ENCODE peak calls at places on chromosome 3, in seven cellular contexts. V, N, Y, K, W, U and Z are unnamed samples.

GRCh38 chr3:123270818-123271217 is 69.1 kb downstream of the SEC22A start:
- DNase-seq in V (no peak), N (no peak), Y (no peak), K (no peak), W (no peak), U (no peak), Z (no peak)

GRCh38 chr3:53944019-53944418 is 52.4 kb upstream of the SELENOK start:
- DNase-seq in V (no peak), N (no peak), Y (no peak), K (no peak), W (no peak), U (no peak), Z (no peak)

GRCh38 chr3:128572644-128573105 is 77.9 kb downstream of the RPN1 start:
- DNase-seq in V (peak; percentile 59), N (no peak), Y (no peak), K (peak; percentile 44), W (no peak), U (no peak), Z (no peak)

GRCh38 chr3:32285910-32286309 is 47.4 kb downstream of the CMTM8 start:
- DNase-seq in V (no peak), N (no peak), Y (no peak), K (no peak), W (no peak), U (no peak), Z (no peak)

GRCh38 chr3:126305427-126305826 is 51.8 kb downstream of the KLF15 start:
- DNase-seq in V (no peak), N (no peak), Y (no peak), K (no peak), W (no peak), U (no peak), Z (no peak)

GRCh38 chr3:112319516-112320276 is 13.3 kb upstream of the CD200 start:
- DNase-seq in V (no peak), N (no peak), Y (no peak), K (no peak), W (no peak), U (no peak), Z (no peak)

GRCh38 chr3:58137306-58137705 is 73.5 kb downstream of the DNASE1L3 start:
- DNase-seq in V (no peak), N (no peak), Y (no peak), K (no peak), W (no peak), U (no peak), Z (no peak)

GRCh38 chr3:23390446-23390845 is 187.3 kb downstream of the UBE2E2 start:
- DNase-seq in V (no peak), N (no peak), Y (no peak), K (no peak), W (no peak), U (no peak), Z (no peak)

GRCh38 chr3:8816106-8816505 is 46.7 kb upstream of the OXTR start:
- DNase-seq in V (no peak), N (no peak), Y (no peak), K (no peak), W (no peak), U (no peak), Z (no peak)

GRCh38 chr3:157876556-157876955 is 229.7 kb downstream of the SHOX2 start:
- DNase-seq in V (no peak), N (no peak), Y (no peak), K (no peak), W (no peak), U (no peak), Z (no peak)

GRCh38 chr3:190444036-190444435 is 5.7 kb downstream of the TMEM207 start:
- DNase-seq in V (no peak), N (no peak), Y (no peak), K (no peak), W (no peak), U (no peak), Z (no peak)

GRCh38 chr3:165156757-165157156 is 39.4 kb downstream of the SLITRK3 start:
- DNase-seq in V (no peak), N (no peak), Y (no peak), K (no peak), W (no peak), U (no peak), Z (no peak)

GRCh38 chr3:182315313-182315712 is 478.0 kb upstream of the ATP11B start:
- DNase-seq in V (no peak), N (no peak), Y (no peak), K (no peak), W (no peak), U (no peak), Z (no peak)

GRCh38 chr3:31210068-31210650 is 315.7 kb upstream of the GADL1 start:
- DNase-seq in V (peak; percentile 57), N (no peak), Y (no peak), K (peak; percentile 14), W (no peak), U (no peak), Z (no peak)

DNA sequence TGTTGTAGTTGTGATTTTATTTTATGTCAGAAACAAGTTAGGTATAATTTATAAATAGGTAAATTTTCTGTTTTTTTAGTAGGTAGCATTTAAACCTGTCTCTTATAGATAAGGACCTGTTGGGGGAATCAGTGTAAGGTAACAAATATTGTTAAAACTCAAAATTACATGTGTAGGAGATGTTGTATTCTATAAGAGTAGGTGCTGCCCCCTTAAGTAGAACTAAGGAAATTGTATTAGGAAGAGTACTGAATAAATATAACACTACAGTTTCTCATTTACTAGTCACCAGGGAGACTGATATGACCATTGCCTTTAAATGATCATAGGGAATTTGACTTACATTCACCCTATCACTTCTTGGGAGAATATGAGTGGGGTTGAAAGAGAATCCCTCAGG is 31.2 kb downstream of the SLC25A36 start:
- DNase-seq in V (no peak), N (no peak), Y (no peak), K (peak; percentile 11), W (no peak), U (peak; percentile 26), Z (no peak)
- TF ChIP-seq CTCF in V (no peak), N (peak; percentile 80), Y (peak; percentile 54), K (no peak), W (no peak), U (peak; percentile 71), Z (peak; percentile 28)

GRCh38 chr3:67460841-67461240 is 193.6 kb downstream of the SUCLG2 start:
- DNase-seq in V (no peak), N (no peak), Y (no peak), K (no peak), W (no peak), U (no peak), Z (no peak)
- TF ChIP-seq CTCF in V (no peak), N (no peak), Y (no peak), K (no peak), W (no peak), U (no peak), Z (no peak)

DNA sequence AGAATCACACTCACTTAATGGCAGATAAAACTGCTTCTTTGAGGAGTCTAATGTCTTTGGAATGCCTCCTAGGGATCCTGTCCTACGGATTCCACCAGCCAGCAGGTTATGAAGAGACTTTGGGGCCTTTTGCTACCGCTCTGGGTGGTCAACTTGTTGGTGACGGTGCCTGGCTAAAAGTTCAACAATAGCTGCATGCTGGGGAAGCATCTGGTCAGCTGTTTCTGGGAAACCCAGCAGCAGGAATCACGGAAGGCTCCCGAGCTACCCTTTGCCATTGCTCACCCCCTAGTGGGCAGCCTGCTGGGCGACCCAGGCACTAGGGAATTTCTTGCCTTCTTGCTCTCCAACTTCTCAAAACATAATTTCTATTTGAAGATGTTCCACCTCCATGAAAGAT is 263.3 kb downstream of the NEK10 start:
- DNase-seq in V (peak; percentile 50), N (no peak), Y (no peak), K (no peak), W (no peak), U (no peak), Z (peak; percentile 59)
- TF ChIP-seq CTCF in V (no peak), N (peak; percentile 32), Y (no peak), K (no peak), W (no peak), U (peak; percentile 58), Z (peak; percentile 20)

DNA sequence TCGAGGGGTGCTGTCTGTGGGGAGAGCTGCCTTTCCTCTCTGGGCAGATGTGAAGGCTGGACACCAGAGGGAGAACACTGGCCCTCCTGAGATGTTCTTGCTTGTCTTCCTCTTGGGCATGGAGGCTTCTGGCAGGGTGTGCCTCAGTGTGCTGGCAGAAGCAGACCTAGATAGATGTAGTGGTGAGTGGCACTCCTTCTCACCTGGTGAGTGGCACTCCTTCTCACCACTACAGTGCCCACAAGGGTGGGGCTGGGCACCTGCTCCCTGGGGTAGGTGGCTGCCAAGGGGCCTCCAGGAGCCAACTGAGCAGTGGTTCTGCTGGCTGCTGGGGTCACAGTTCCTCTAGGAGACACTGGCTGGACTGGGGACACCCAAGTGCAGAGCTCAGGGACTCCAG is 18.7 kb downstream of the ACVR2B start:
- DNase-seq in V (no peak), N (no peak), Y (no peak), K (no peak), W (no peak), U (no peak), Z (no peak)
- TF ChIP-seq CTCF in V (no peak), N (no peak), Y (no peak), K (no peak), W (no peak), U (no peak), Z (no peak)

DNA sequence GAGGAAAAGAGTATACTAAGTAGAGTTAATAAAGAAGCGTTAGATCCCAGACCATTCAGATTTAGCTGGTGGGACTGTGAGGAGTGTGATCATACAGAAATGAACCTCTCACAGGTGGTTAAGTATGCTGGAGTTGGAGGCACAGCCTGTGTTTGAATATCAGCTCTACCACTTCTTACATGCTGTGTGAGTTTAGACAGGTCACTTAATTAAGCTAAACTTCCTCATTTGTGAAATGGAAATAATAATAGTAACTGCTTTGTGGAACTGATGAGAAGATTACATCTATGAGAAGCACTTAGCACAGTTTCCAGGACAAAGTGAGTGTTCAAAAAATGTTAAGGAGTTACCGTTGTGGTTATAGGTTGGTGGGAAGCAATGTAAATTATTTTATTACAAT is 8.4 kb downstream of the ACP3 start:
- DNase-seq in V (no peak), N (no peak), Y (no peak), K (no peak), W (no peak), U (no peak), Z (no peak)
- TF ChIP-seq CTCF in V (no peak), N (no peak), Y (no peak), K (no peak), W (no peak), U (no peak), Z (no peak)

DNA sequence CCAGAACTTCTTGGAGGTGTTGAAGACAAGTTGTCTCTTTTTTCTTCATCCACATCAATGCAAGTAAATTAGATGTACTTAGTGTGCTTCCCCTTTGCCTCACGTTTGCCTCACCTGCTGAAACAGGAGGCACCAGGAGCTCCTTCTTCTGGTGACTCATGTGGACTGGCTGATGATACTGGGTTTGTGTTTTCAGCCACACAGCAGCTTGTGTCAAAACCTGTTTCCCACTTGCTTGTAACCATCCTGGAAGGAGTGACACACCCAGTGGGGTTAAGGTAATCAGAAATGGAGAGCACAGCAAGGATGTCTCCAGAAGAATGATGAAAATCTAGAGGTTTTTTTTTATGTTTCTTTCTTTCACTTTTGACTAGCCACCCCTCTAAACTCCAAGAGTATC is 143.3 kb upstream of the RBMS3 start:
- DNase-seq in V (no peak), N (no peak), Y (no peak), K (no peak), W (no peak), U (no peak), Z (no peak)
- TF ChIP-seq CTCF in V (no peak), N (no peak), Y (no peak), K (no peak), W (no peak), U (no peak), Z (no peak)